ENCODE peak calls at places on chromosomes 1 and 21, in ten cellular contexts. F, M, D, I, W, G, L, Q, B and O are unnamed samples. For H3K9me3 and H3K4me1, the result is how much of the 10 kb centered on the place peaks cover.

GRCh38 chr1:108502138-108502537 is 52.0 kb downstream of the NBPF6 start:
- DNase-seq in F (peak), M (no peak), D (no peak), I (no peak), W (no peak), G (no peak), L (no peak), Q (no peak), B (no peak), O (no peak)

GRCh38 chr1:171081220-171081993 is 9.3 kb upstream of the FMO3 start:
- DNase-seq in F (no peak), M (no peak), D (no peak), I (no peak), W (peak), G (no peak), L (no peak), Q (peak), B (peak), O (no peak)

GRCh38 chr1:189658381-189658780 is 819.3 kb downstream of the BRINP3 start:
- DNase-seq in F (no peak), M (no peak), D (no peak), I (no peak), W (no peak), G (no peak), L (no peak), Q (no peak), B (no peak), O (no peak)

GRCh38 chr1:97918961-97919360 is 1.9 kb downstream of the DPYD start:
- DNase-seq in F (no peak), M (no peak), D (no peak), I (no peak), W (no peak), G (no peak), L (no peak), Q (no peak), B (no peak), O (no peak)

GRCh38 chr1:11180342-11180744 is 8.8 kb upstream of the ANGPTL7 start:
- DNase-seq in F (peak), M (no peak), D (no peak), I (no peak), W (peak), G (no peak), L (no peak), Q (peak), B (peak), O (no peak)

GRCh38 chr1:36885537-36886441 is 148.5 kb downstream of the GRIK3 start:
- DNase-seq in F (no peak), M (no peak), D (no peak), I (no peak), W (no peak), G (no peak), L (no peak), Q (no peak), B (no peak), O (no peak)

GRCh38 chr1:15735304-15736034 is 589 bp upstream of the SLC25A34 start:
- DNase-seq in F (no peak), M (no peak), D (no peak), I (peak), W (no peak), G (no peak), L (no peak), Q (no peak), B (no peak), O (no peak)

GRCh38 chr1:196444628-196445027 is 163.6 kb downstream of the KCNT2 start:
- DNase-seq in F (no peak), M (no peak), D (no peak), I (no peak), W (no peak), G (no peak), L (no peak), Q (no peak), B (no peak), O (no peak)

GRCh38 chr1:23387494-23387893 is 17.9 kb upstream of the ZNF436 start:
- DNase-seq in F (no peak), M (no peak), D (no peak), I (no peak), W (no peak), G (no peak), L (no peak), Q (no peak), B (no peak), O (no peak)

GRCh38 chr1:182299728-182300581 is 91.6 kb downstream of the GLUL start:
- DNase-seq in F (peak), M (peak), D (no peak), I (peak), W (peak), G (peak), L (peak), Q (peak), B (peak), O (no peak)

GRCh38 chr1:6016191-6016865 is 24.1 kb upstream of the NPHP4 start:
- DNase-seq in F (no peak), M (no peak), D (no peak), I (no peak), W (peak), G (no peak), L (no peak), Q (peak), B (peak), O (no peak)

GRCh38 chr21:46000731-46001641 is 19.4 kb downstream of the COL6A1 start:
- DNase-seq in F (no peak), M (peak), D (no peak), I (peak), W (no peak), G (peak), L (peak), Q (peak), B (no peak), O (no peak)

GRCh38 chr21:45836268-45836655 is 145.3 kb upstream of the COL6A1 start:
- DNase-seq in F (no peak), M (no peak), D (no peak), I (no peak), W (peak), G (no peak), L (no peak), Q (no peak), B (peak), O (no peak)

GRCh38 chr1:36083635-36084501 is at the start of gene TEKT2:
- DNase-seq in F (no peak), M (no peak), D (peak), I (no peak), W (peak), G (no peak), L (peak), Q (peak), B (no peak), O (no peak)

GRCh38 chr1:23010734-23011449 is 4.8 kb downstream of the TEX46 start:
- DNase-seq in F (peak), M (no peak), D (no peak), I (no peak), W (peak), G (no peak), L (no peak), Q (peak), B (peak), O (no peak)

GRCh38 chr1:37958690-37959089 is 11.8 kb upstream of the INPP5B start:
- DNase-seq in F (no peak), M (no peak), D (no peak), I (no peak), W (peak), G (no peak), L (no peak), Q (peak), B (peak), O (no peak)

GRCh38 chr1:169943963-169944526 is 50.3 kb upstream of the SCYL3 start:
- DNase-seq in F (no peak), M (no peak), D (no peak), I (no peak), W (no peak), G (no peak), L (no peak), Q (no peak), B (no peak), O (no peak)

GRCh38 chr1:116201921-116202320 is 90.7 kb downstream of the MAB21L3 start:
- DNase-seq in F (no peak), M (no peak), D (no peak), I (no peak), W (no peak), G (no peak), L (no peak), Q (peak), B (peak), O (no peak)

GRCh38 chr1:36154765-36155559 is 998 bp upstream of the MAP7D1 start:
- DNase-seq in F (no peak), M (no peak), D (no peak), I (no peak), W (peak), G (peak), L (no peak), Q (peak), B (no peak), O (no peak)

GRCh38 chr1:207033302-207033701 is 746 bp upstream of the C1orf116 start:
- DNase-seq in F (no peak), M (no peak), D (no peak), I (no peak), W (no peak), G (no peak), L (no peak), Q (no peak), B (no peak), O (no peak)

GRCh38 chr1:84253891-84254290 is 47.6 kb upstream of the SAMD13 start:
- DNase-seq in F (peak), M (no peak), D (no peak), I (peak), W (peak), G (peak), L (peak), Q (peak), B (peak), O (no peak)

GRCh38 chr1:173193639-173194038 is 13.5 kb downstream of the TNFSF4 start:
- DNase-seq in F (no peak), M (no peak), D (no peak), I (no peak), W (peak), G (no peak), L (no peak), Q (peak), B (peak), O (no peak)

GRCh38 chr1:2205191-2205952 is 10.8 kb upstream of the FAAP20 start:
- DNase-seq in F (peak), M (peak), D (peak), I (peak), W (peak), G (peak), L (peak), Q (peak), B (peak), O (peak)

GRCh38 chr1:145995964-145996432 is 381 bp downstream of the TXNIP start:
- DNase-seq in F (no peak), M (no peak), D (no peak), I (no peak), W (no peak), G (no peak), L (peak), Q (peak), B (no peak), O (no peak)

GRCh38 chr1:176717052-176717754 is 254.2 kb downstream of the PAPPA2 start:
- DNase-seq in F (no peak), M (no peak), D (no peak), I (no peak), W (no peak), G (no peak), L (no peak), Q (no peak), B (no peak), O (no peak)

GRCh38 chr1:230208619-230209261 is 141.7 kb downstream of the GALNT2 start:
- DNase-seq in F (no peak), M (no peak), D (no peak), I (no peak), W (no peak), G (no peak), L (no peak), Q (no peak), B (no peak), O (no peak)

GRCh38 chr1:33292726-33293340 is 28.1 kb downstream of the A3GALT2 start:
- DNase-seq in F (no peak), M (no peak), D (no peak), I (no peak), W (peak), G (no peak), L (peak), Q (no peak), B (peak), O (no peak)

GRCh38 chr1:236654957-236655356 is 31.3 kb upstream of the ACTN2 start:
- DNase-seq in F (no peak), M (no peak), D (no peak), I (no peak), W (peak), G (no peak), L (no peak), Q (no peak), B (no peak), O (no peak)

GRCh38 chr1:204408074-204408507 is 3.5 kb downstream of the PPP1R15B start:
- DNase-seq in F (no peak), M (peak), D (peak), I (peak), W (peak), G (peak), L (peak), Q (peak), B (peak), O (peak)

GRCh38 chr1:56056438-56057312 is 522.7 kb downstream of the PLPP3 start:
- DNase-seq in F (no peak), M (no peak), D (no peak), I (no peak), W (peak), G (no peak), L (no peak), Q (peak), B (peak), O (no peak)

DNA sequence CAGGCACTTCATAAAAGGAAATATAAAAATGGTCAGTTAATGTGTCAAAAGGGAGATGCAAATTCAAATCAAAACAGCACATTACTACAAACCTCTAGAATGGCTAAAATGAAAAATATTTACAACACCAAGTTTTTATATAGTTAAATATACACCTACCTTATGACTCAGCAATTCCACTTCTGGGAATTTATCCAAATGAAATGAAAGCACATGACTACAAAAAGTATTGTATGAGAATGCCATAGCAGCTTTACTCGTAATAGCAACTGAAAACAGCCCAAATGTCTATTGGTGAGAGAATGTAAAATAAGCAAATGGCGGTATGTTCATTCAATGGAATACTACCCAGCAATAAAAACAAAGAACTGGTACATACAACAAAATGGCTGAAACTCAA is 175.8 kb upstream of the SPAG17 start:
- DNase-seq in F (no peak), M (no peak), D (no peak), I (no peak), W (peak), G (no peak), L (no peak), Q (peak), B (peak), O (no peak)
- H3K9me3 ChIP-seq in F (under half), M (under half), D (under half), I (under half), W (under half), G (half or more), L (half or more), Q (under half), B (under half), O (under half)

GRCh38 chr21:28213221-28213620 is 779.5 kb downstream of the LTN1 start:
- DNase-seq in F (no peak), M (no peak), D (no peak), I (no peak), W (no peak), G (no peak), L (no peak), Q (peak), B (no peak), O (no peak)

GRCh38 chr21:28212056-28212455 is 780.6 kb downstream of the LTN1 start:
- DNase-seq in F (no peak), M (no peak), D (no peak), I (no peak), W (no peak), G (no peak), L (no peak), Q (no peak), B (peak), O (no peak)

DNA sequence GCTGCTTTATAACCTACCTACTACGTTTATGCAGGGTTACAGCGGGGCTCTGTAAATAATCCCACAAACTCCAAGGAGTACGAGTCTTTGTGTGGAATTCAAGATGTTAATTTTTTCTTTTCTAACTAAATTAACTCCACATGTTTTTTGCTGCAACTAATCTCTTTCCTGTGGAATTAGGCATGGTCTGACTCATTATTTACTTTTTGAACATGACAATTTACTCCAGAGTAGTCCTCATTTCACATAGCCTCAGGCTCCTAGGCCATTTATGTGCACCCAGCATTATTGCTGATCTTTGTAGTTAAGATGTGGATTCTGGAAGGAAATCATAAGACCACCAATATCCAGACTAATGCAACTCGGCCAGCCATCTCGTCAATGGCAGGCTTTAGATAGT is 784.9 kb downstream of the LTN1 start:
- DNase-seq in F (no peak), M (no peak), D (no peak), I (no peak), W (peak), G (no peak), L (no peak), Q (peak), B (peak), O (no peak)
- H3K4me3 ChIP-seq in F (no peak), M (no peak), D (no peak), I (no peak), W (no peak), G (no peak), L (no peak), Q (peak), B (no peak), O (no peak)

GRCh38 chr1:54300395-54300794 is 100.4 kb downstream of the MRPL37 start:
- DNase-seq in F (no peak), M (no peak), D (no peak), I (no peak), W (no peak), G (no peak), L (no peak), Q (no peak), B (no peak), O (no peak)

GRCh38 chr1:54298284-54299033 is 98.5 kb downstream of the MRPL37 start:
- DNase-seq in F (no peak), M (no peak), D (no peak), I (no peak), W (peak), G (no peak), L (no peak), Q (no peak), B (no peak), O (no peak)

GRCh38 chr1:54296666-54297065 is 96.7 kb downstream of the MRPL37 start:
- DNase-seq in F (no peak), M (no peak), D (no peak), I (no peak), W (no peak), G (no peak), L (no peak), Q (no peak), B (no peak), O (no peak)

GRCh38 chr1:54299037-54299436 is 99.1 kb downstream of the MRPL37 start:
- DNase-seq in F (no peak), M (peak), D (no peak), I (peak), W (no peak), G (no peak), L (peak), Q (peak), B (no peak), O (no peak)

DNA sequence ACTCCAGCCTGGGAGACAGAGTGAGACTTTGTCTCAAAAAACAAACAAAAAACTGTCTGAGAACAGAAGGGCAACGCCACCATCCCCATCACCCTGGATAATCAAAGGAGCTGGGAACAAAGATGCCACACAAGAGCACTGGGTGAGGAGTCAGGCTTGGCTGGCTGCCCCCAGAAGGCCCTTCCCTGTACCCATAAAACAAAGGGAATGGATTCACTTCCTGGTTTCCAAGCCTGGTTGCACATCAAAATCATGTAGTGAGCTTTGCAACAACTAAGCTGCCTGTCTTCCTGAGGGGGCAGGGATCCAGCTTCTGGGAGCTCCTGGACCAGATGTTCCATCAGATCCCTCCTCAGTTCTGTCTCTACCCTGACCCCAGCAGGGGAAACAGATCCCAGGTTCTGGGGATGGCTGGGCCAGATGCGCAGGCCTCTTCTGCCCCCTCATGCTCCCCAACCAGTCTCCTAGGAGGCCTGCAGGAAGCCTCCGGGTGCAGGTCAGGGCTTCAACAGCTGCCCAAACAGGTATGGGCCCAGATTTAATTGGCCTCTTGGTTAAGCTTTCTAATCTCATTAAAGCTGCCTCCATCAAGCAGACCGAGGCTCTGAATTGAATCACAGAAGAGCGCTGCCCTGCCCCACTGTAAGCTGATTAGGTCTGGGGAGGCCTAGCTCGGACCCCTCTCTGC is 97.8 kb downstream of the MRPL37 start:
- DNase-seq in F (no peak), M (no peak), D (no peak), I (no peak), W (no peak), G (no peak), L (no peak), Q (no peak), B (no peak), O (no peak)
- H3K4me1 ChIP-seq in F (under half), M (under half), D (half or more), I (under half), W (under half), G (half or more), L (under half), Q (under half), B (under half), O (under half)

GRCh38 chr1:104460880-104461279 is 711.2 kb downstream of the AMY1C start:
- DNase-seq in F (no peak), M (no peak), D (no peak), I (no peak), W (no peak), G (no peak), L (no peak), Q (no peak), B (no peak), O (no peak)
- H3K9me3 ChIP-seq in F (under half), M (under half), D (under half), I (under half), W (under half), G (under half), L (half or more), Q (under half), B (under half), O (under half)

GRCh38 chr1:984476-984814 is 2.6 kb upstream of the PERM1 start:
- DNase-seq in F (no peak), M (no peak), D (no peak), I (no peak), W (no peak), G (no peak), L (no peak), Q (no peak), B (no peak), O (no peak)
- H3K4me3 ChIP-seq in F (no peak), M (no peak), D (no peak), I (no peak), W (peak), G (no peak), L (no peak), Q (peak), B (no peak), O (no peak)

GRCh38 chr1:161219078-161219892 is 4.1 kb downstream of the APOA2 start:
- DNase-seq in F (no peak), M (no peak), D (no peak), I (no peak), W (no peak), G (no peak), L (no peak), Q (no peak), B (no peak), O (no peak)
- H3K4me1 ChIP-seq in F (under half), M (under half), D (under half), I (under half), W (under half), G (under half), L (under half), Q (under half), B (under half), O (under half)

GRCh38 chr21:23249760-23250159 is 2251.6 kb downstream of the NCAM2 start:
- DNase-seq in F (no peak), M (no peak), D (no peak), I (no peak), W (no peak), G (no peak), L (no peak), Q (no peak), B (no peak), O (no peak)
- H3K9me3 ChIP-seq in F (under half), M (under half), D (under half), I (under half), W (under half), G (under half), L (under half), Q (under half), B (under half), O (under half)